ENCODE peak calls at places on chromosomes 6 and 20, in eight cellular contexts. E, S, B, U, D, T, M and N are unnamed samples.

GRCh38 chr6:148800535-148800934 is 53.7 kb downstream of the UST start:
- DNase-seq in E (no peak), S (no peak), B (peak), U (no peak), D (peak), T (peak), M (no peak), N (no peak)

GRCh38 chr6:166591026-166591425 is 4.5 kb upstream of the RAMACL start:
- DNase-seq in E (no peak), S (no peak), B (no peak), U (no peak), D (no peak), T (no peak), M (no peak), N (no peak)

GRCh38 chr6:157952751-157953479 is 28.7 kb upstream of the SYNJ2 start:
- DNase-seq in E (no peak), S (no peak), B (no peak), U (no peak), D (no peak), T (no peak), M (no peak), N (no peak)

GRCh38 chr20:63690898-63691710 is 5.3 kb upstream of the TNFRSF6B start:
- DNase-seq in E (no peak), S (no peak), B (no peak), U (peak), D (no peak), T (no peak), M (no peak), N (no peak)

GRCh38 chr6:27617700-27618689 is 145.1 kb upstream of the ZNF184 start:
- DNase-seq in E (no peak), S (no peak), B (no peak), U (no peak), D (peak), T (no peak), M (no peak), N (no peak)

GRCh38 chr20:22578221-22579118 is 5.9 kb downstream of the FOXA2 start:
- DNase-seq in E (no peak), S (no peak), B (no peak), U (peak), D (no peak), T (no peak), M (peak), N (no peak)

GRCh38 chr6:106098383-106099234 is 12.5 kb downstream of the PRDM1 start:
- DNase-seq in E (no peak), S (no peak), B (no peak), U (peak), D (peak), T (peak), M (no peak), N (peak)

GRCh38 chr6:9192405-9192909 is 757.1 kb upstream of the SLC35B3 start:
- DNase-seq in E (no peak), S (no peak), B (no peak), U (no peak), D (no peak), T (no peak), M (no peak), N (no peak)

GRCh38 chr20:57475388-57476072 is 49.4 kb downstream of the CTCFL start:
- DNase-seq in E (peak), S (no peak), B (no peak), U (no peak), D (no peak), T (no peak), M (no peak), N (no peak)

GRCh38 chr6:62740596-62740995 is 454.6 kb upstream of the KHDRBS2 start:
- DNase-seq in E (no peak), S (no peak), B (no peak), U (no peak), D (no peak), T (no peak), M (no peak), N (no peak)

GRCh38 chr6:137705166-137706064 is 161.6 kb upstream of the TNFAIP3 start:
- DNase-seq in E (peak), S (peak), B (no peak), U (peak), D (peak), T (peak), M (no peak), N (no peak)

GRCh38 chr6:143136647-143137046 is 76.0 kb downstream of the AIG1 start:
- DNase-seq in E (no peak), S (no peak), B (no peak), U (no peak), D (peak), T (no peak), M (no peak), N (no peak)

GRCh38 chr6:47047479-47048411 is 5.6 kb upstream of the ADGRF1 start:
- DNase-seq in E (peak), S (no peak), B (no peak), U (peak), D (peak), T (peak), M (peak), N (peak)

GRCh38 chr20:47586648-47587306 is 85.1 kb downstream of the NCOA3 start:
- DNase-seq in E (no peak), S (no peak), B (no peak), U (no peak), D (peak), T (no peak), M (no peak), N (no peak)

GRCh38 chr6:64280569-64280968 is 645.0 kb downstream of the PHF3 start:
- DNase-seq in E (no peak), S (no peak), B (peak), U (no peak), D (peak), T (no peak), M (peak), N (peak)

GRCh38 chr6:33642897-33643296 is 21.8 kb downstream of the ITPR3 start:
- DNase-seq in E (no peak), S (no peak), B (no peak), U (no peak), D (no peak), T (no peak), M (no peak), N (no peak)

GRCh38 chr6:166774770-166775169 is 147.7 kb upstream of the RPS6KA2 start:
- DNase-seq in E (no peak), S (no peak), B (no peak), U (no peak), D (no peak), T (no peak), M (no peak), N (peak)

GRCh38 chr20:47576516-47577033 is 74.9 kb downstream of the NCOA3 start:
- DNase-seq in E (peak), S (no peak), B (no peak), U (peak), D (peak), T (peak), M (peak), N (peak)

GRCh38 chr6:147226877-147227276 is 22.7 kb downstream of the STXBP5 start:
- DNase-seq in E (no peak), S (no peak), B (no peak), U (no peak), D (no peak), T (no peak), M (no peak), N (no peak)

GRCh38 chr6:106244931-106245330 is 80.6 kb downstream of the ATG5 start:
- DNase-seq in E (no peak), S (no peak), B (no peak), U (no peak), D (no peak), T (no peak), M (no peak), N (no peak)

GRCh38 chr6:43623880-43624785 is 4.9 kb downstream of the GTPBP2 start:
- DNase-seq in E (no peak), S (no peak), B (no peak), U (no peak), D (no peak), T (no peak), M (no peak), N (no peak)

GRCh38 chr6:25413506-25413905 is 134.3 kb downstream of the CARMIL1 start:
- DNase-seq in E (no peak), S (no peak), B (no peak), U (no peak), D (no peak), T (peak), M (no peak), N (no peak)

GRCh38 chr6:106629859-106630163 is 433 bp downstream of the QRSL1 start:
- DNase-seq in E (no peak), S (no peak), B (no peak), U (no peak), D (peak), T (peak), M (no peak), N (no peak)

GRCh38 chr6:142828030-142828429 is 116.9 kb downstream of the HIVEP2 start:
- DNase-seq in E (no peak), S (no peak), B (no peak), U (no peak), D (no peak), T (no peak), M (no peak), N (no peak)

GRCh38 chr6:2733324-2733723 is 17.4 kb downstream of the MYLK4 start:
- DNase-seq in E (peak), S (no peak), B (no peak), U (peak), D (no peak), T (peak), M (no peak), N (no peak)

GRCh38 chr6:99341862-99342455 is 7.5 kb downstream of the FAXC start:
- DNase-seq in E (no peak), S (no peak), B (no peak), U (no peak), D (no peak), T (no peak), M (no peak), N (no peak)

GRCh38 chr6:46745973-46746372 is 760 bp upstream of the ANKRD66 start:
- DNase-seq in E (no peak), S (no peak), B (no peak), U (no peak), D (no peak), T (no peak), M (no peak), N (no peak)

GRCh38 chr6:82419088-82419720 is 55.6 kb downstream of the TPBG start:
- DNase-seq in E (no peak), S (no peak), B (no peak), U (no peak), D (no peak), T (no peak), M (no peak), N (no peak)

GRCh38 chr6:64477311-64477850 is 841.8 kb downstream of the PHF3 start:
- DNase-seq in E (no peak), S (no peak), B (no peak), U (no peak), D (peak), T (no peak), M (no peak), N (no peak)

GRCh38 chr6:134347916-134348805 is 30.2 kb upstream of the SGK1 start:
- DNase-seq in E (no peak), S (no peak), B (peak), U (no peak), D (peak), T (peak), M (no peak), N (no peak)

GRCh38 chr6:113858067-113858604 is 991 bp downstream of the MARCKS start:
- DNase-seq in E (peak), S (no peak), B (no peak), U (peak), D (peak), T (peak), M (peak), N (no peak)

GRCh38 chr6:129679250-129679649 is 30.7 kb downstream of the ARHGAP18 start:
- DNase-seq in E (no peak), S (no peak), B (peak), U (no peak), D (no peak), T (no peak), M (no peak), N (no peak)

GRCh38 chr6:28817808-28818145 is 106.0 kb downstream of the TRIM27 start:
- DNase-seq in E (no peak), S (no peak), B (no peak), U (no peak), D (no peak), T (no peak), M (no peak), N (no peak)

GRCh38 chr6:11711994-11712698 is 66.5 kb downstream of the ADTRP start:
- DNase-seq in E (no peak), S (no peak), B (no peak), U (no peak), D (peak), T (no peak), M (no peak), N (no peak)

GRCh38 chr6:116624036-116624805 is 7.9 kb downstream of the RSPH4A start:
- DNase-seq in E (no peak), S (no peak), B (no peak), U (no peak), D (no peak), T (no peak), M (no peak), N (no peak)

GRCh38 chr20:58664883-58665282 is 13.8 kb downstream of the STX16 start:
- DNase-seq in E (no peak), S (no peak), B (no peak), U (no peak), D (no peak), T (no peak), M (no peak), N (no peak)